ENCODE peak calls at places on chromosomes 5 and 9, in four cellular contexts. H, M, Z and V are unnamed samples.
A peak's percentile ranks its signal among the peaks of the same experiment; 100 is the strongest.

GRCh38 chr5:84825616-84826015 is 440.9 kb upstream of the EDIL3 start:
- DNase-seq in H (no peak), M (no peak), Z (no peak), V (no peak)

GRCh38 chr5:177306674-177307543 is 3.3 kb downstream of the PRELID1 start:
- DNase-seq in H (peak; percentile 51), M (no peak), Z (no peak), V (no peak)

GRCh38 chr9:113602126-113603119 is 138.9 kb downstream of the RGS3 start:
- DNase-seq in H (peak; percentile 81), M (peak; percentile 63), Z (peak; percentile 58), V (no peak)

GRCh38 chr9:37248651-37249163 is 128.3 kb downstream of the ZCCHC7 start:
- DNase-seq in H (no peak), M (no peak), Z (no peak), V (no peak)

GRCh38 chr5:92559331-92559730 is 1021.7 kb downstream of the NR2F1-AS1 start:
- DNase-seq in H (no peak), M (no peak), Z (no peak), V (no peak)

GRCh38 chr9:107644774-107645463 is 155.3 kb upstream of the KLF4 start:
- DNase-seq in H (no peak), M (peak; percentile 86), Z (no peak), V (no peak)

GRCh38 chr9:133494636-133495326 is 15.9 kb upstream of the SLC2A6 start:
- DNase-seq in H (no peak), M (no peak), Z (no peak), V (no peak)

GRCh38 chr9:134536101-134536900 is 105.3 kb upstream of the COL5A1 start:
- DNase-seq in H (no peak), M (no peak), Z (no peak), V (no peak)

GRCh38 chr5:36607114-36607561 is 732 bp downstream of the SLC1A3 start:
- DNase-seq in H (no peak), M (no peak), Z (no peak), V (peak; percentile 17)

GRCh38 chr5:124956471-124957029 is 210.1 kb upstream of the ZNF608 start:
- DNase-seq in H (no peak), M (no peak), Z (no peak), V (no peak)

GRCh38 chr9:89453452-89453851 is 44.5 kb downstream of the SEMA4D start:
- DNase-seq in H (no peak), M (no peak), Z (no peak), V (no peak)

GRCh38 chr9:121359358-121360294 is 10.4 kb downstream of the STOM start:
- DNase-seq in H (no peak), M (no peak), Z (no peak), V (no peak)

GRCh38 chr9:21252727-21253547 is 13.1 kb upstream of the IFNA14 start:
- DNase-seq in H (no peak), M (peak; percentile 79), Z (no peak), V (peak; percentile 30)

GRCh38 chr9:80811003-80811402 is 878.3 kb downstream of the TLE1 start:
- DNase-seq in H (no peak), M (no peak), Z (no peak), V (no peak)

GRCh38 chr9:36470891-36471290 is 70.8 kb upstream of the RNF38 start:
- DNase-seq in H (peak; percentile 32), M (peak; percentile 65), Z (peak; percentile 52), V (peak; percentile 37)

GRCh38 chr5:109743770-109744212 is 54.1 kb downstream of the MAN2A1 start:
- DNase-seq in H (no peak), M (peak; percentile 34), Z (no peak), V (no peak)

GRCh38 chr5:135310328-135310989 is 88.6 kb downstream of the MACROH2A1 start:
- DNase-seq in H (no peak), M (no peak), Z (no peak), V (no peak)

GRCh38 chr5:136070486-136071285 is 41.9 kb downstream of the TGFBI start:
- DNase-seq in H (no peak), M (no peak), Z (no peak), V (no peak)

GRCh38 chr9:135717410-135717809 is 15.4 kb downstream of the KCNT1 start:
- DNase-seq in H (no peak), M (no peak), Z (no peak), V (no peak)

DNA sequence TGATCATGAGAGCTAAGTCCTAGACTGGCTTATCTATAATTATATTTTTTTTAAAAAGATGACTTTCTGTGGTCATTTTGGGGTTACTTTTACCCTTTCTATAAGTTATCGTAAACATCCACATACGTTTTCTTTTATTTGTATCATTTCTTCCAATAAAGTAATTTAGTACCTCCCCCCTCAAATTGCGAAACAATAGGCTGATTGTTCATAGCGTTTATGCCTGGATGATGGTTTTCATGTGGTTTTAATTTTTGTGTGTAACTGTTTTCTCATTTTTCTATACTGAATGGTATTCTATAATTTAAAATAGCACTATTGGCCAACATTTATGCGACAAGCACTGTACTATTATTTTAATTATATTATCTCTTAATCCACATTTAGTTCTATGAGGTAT is 44.5 kb downstream of the SMC5 start:
- DNase-seq in H (no peak), M (no peak), Z (no peak), V (no peak)
- H3K36me3 ChIP-seq in H (peaks cover 12% of the 10 kb centered on the region), M (peaks cover 2% of the 10 kb centered on the region), Z (peaks cover 59% of the 10 kb centered on the region), V (peaks cover 5% of the 10 kb centered on the region)

GRCh38 chr9:4677392-4677791 is 2.0 kb upstream of the CDC37L1 start:
- DNase-seq in H (no peak), M (no peak), Z (no peak), V (no peak)

GRCh38 chr9:4680178-4680535 is 788 bp downstream of the CDC37L1 start:
- DNase-seq in H (no peak), M (peak; percentile 58), Z (no peak), V (no peak)

GRCh38 chr9:4679268-4680177 is at the start of gene CDC37L1:
- DNase-seq in H (peak; percentile 96), M (peak; percentile 98), Z (peak; percentile 99), V (peak; percentile 98)

GRCh38 chr9:4678679-4679267 is 596 bp upstream of the CDC37L1 start:
- DNase-seq in H (no peak), M (peak; percentile 83), Z (no peak), V (no peak)

GRCh38 chr9:4680750-4681149 is 1.4 kb downstream of the CDC37L1 start:
- DNase-seq in H (no peak), M (no peak), Z (no peak), V (no peak)
- TF ChIP-seq POLR2A in H (no peak), M (no peak), Z (no peak), V (no peak)

DNA sequence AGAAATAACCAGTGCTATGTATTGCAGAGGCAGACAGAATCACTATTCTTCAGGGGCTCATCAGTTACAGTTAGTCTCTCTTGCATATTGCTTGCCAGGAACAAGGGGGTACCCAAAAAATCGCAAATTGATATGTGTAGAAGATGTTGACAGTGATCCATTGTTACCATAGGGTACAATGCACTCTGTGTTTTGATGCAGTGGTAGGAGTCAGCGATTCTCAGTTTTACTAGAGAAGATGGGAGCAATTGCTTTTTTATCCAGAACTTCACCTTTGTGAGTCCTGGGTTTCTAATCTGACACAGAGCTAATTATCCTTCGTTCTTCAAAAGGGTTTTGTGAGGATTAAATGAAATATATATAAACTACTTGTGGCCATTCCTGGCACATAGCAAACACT is 168.8 kb upstream of the NR3C1 start:
- DNase-seq in H (no peak), M (no peak), Z (no peak), V (no peak)
- H3K4me1 ChIP-seq in H (no peaks in the 10 kb centered on the region), M (no peaks in the 10 kb centered on the region), Z (peaks cover 8% of the 10 kb centered on the region), V (no peaks in the 10 kb centered on the region)

GRCh38 chr9:76444530-76444929 is 14.5 kb upstream of the GCNT1 start:
- DNase-seq in H (no peak), M (no peak), Z (no peak), V (no peak)
- H3K36me3 ChIP-seq in H (no peaks in the 10 kb centered on the region), M (no peaks in the 10 kb centered on the region), Z (no peaks in the 10 kb centered on the region), V (no peaks in the 10 kb centered on the region)

DNA sequence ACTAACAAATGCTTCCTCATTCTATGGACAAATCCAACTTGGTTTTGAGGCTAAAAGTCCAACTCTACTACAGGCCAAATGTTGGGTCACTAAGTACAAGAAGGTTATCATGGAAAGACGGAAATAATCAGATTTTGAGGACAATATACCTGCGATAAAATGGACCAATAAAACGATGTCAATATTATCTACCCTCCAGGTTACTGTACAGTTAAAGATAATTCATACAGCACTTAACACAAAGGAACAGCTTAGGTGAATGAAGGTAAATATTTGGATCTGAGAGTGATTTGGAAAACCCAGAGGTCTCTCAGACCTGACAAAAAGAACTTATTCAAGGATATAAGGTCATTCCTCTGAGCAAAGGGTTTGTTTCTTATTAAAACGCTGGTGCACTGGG is 329.5 kb upstream of the PUM3 start:
- DNase-seq in H (no peak), M (no peak), Z (no peak), V (no peak)
- TF ChIP-seq POLR2A in H (no peak), M (no peak), Z (no peak), V (no peak)

GRCh38 chr5:180801596-180802324 is 846 bp downstream of the MGAT1 start:
- DNase-seq in H (peak; percentile 28), M (peak; percentile 44), Z (peak; percentile 51), V (peak; percentile 39)
- H3K4me1 ChIP-seq in H (peaks cover 52% of the 10 kb centered on the region), M (peaks cover 38% of the 10 kb centered on the region), Z (peaks cover 84% of the 10 kb centered on the region), V (peaks cover 26% of the 10 kb centered on the region)

DNA sequence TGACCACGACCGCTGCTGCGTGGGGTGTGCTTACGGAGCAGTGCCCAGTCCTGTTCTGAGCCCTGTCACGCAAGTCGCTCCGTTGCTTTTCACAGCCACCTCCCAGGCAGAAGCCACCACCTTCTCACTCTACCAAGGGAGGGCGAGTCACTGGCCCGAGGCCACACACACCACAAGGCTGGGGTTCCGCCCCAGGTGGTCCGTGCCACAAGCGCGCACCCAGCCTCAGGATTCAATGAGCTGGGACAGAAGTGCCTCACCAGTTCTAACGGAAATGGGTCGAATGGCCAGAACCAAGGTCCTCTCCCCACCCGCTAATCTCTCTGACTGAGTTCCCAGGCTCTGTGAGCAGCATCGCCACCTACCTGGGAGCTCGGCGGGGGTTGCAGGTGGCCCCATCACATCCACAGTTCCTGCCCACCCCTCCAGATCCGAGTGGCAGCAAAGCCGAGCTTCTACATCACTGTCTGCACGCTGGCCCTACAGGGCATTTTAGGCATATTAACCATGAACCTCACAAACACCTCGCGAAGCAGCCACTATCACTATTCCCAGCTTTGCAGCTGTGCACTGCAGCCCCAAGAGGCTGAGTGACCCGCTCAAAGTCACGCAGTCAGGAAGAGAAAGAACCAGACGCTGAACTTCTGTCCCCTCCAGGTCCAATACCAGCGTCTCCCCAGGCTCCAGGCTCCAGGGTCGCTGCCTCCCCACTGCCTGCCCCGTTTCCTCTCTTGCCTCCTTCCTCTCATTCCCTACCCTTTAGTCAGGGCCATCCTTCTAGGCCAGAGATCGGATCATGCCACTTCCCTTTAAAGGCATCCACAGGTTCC is 92.1 kb upstream of the PHYKPL start:
- DNase-seq in H (no peak), M (no peak), Z (no peak), V (no peak)
- H3K36me3 ChIP-seq in H (no peaks in the 10 kb centered on the region), M (no peaks in the 10 kb centered on the region), Z (no peaks in the 10 kb centered on the region), V (no peaks in the 10 kb centered on the region)